ENCODE peak calls at places on chromosomes 6 and 20, in five cellular contexts. V is mammary epithelial cell, Q is MM.1S, Y is hepatocyte, B is SK-N-SH. F is an unnamed sample.

GRCh38 chr6:41846666-41847237 is 48.4 kb downstream of the USP49 start:
- DNase-seq in B (peak; percentile 70), V (peak; percentile 98), Q (peak; percentile 46), Y (peak; percentile 85), F (peak; percentile 85)

GRCh38 chr20:19552144-19552895 is 205.7 kb upstream of the RIN2 start:
- DNase-seq in V (peak; percentile 21), B (no peak), Y (peak; percentile 75), Q (no peak), F (peak; percentile 23)

GRCh38 chr6:21461844-21462518 is 131.6 kb upstream of the SOX4 start:
- DNase-seq in Q (no peak), Y (no peak), B (no peak), V (no peak), F (no peak)

GRCh38 chr6:115004204-115004603 is 661.4 kb upstream of the HS3ST5 start:
- DNase-seq in V (no peak), B (no peak), Y (no peak), Q (no peak), F (no peak)

GRCh38 chr6:132491303-132491702 is 21.6 kb downstream of the STX7 start:
- DNase-seq in Y (no peak), V (no peak), B (no peak), Q (no peak), F (no peak)

GRCh38 chr20:37081717-37082289 is 14.0 kb downstream of the RBL1 start:
- DNase-seq in V (no peak), B (peak; percentile 23), Q (no peak), Y (no peak), F (no peak)

GRCh38 chr6:44662461-44663121 is 275.1 kb downstream of the CDC5L start:
- DNase-seq in B (no peak), Q (no peak), V (no peak), Y (no peak), F (no peak)

GRCh38 chr6:149699150-149699549 is 18.8 kb downstream of the LATS1 start:
- DNase-seq in Q (no peak), Y (no peak), B (no peak), V (no peak), F (no peak)

GRCh38 chr6:121876721-121877120 is 441.3 kb downstream of the GJA1 start:
- DNase-seq in Q (no peak), Y (no peak), V (no peak), B (no peak), F (no peak)

GRCh38 chr6:126374372-126374771 is 34.5 kb downstream of the CENPW start:
- DNase-seq in Y (no peak), B (no peak), Q (no peak), V (peak; percentile 67), F (no peak)
- H2AFZ ChIP-seq in Y (no peak overlapping the region), B (no peak overlapping the region), Q (no peak overlapping the region), V (no peak overlapping the region), F (no peak overlapping the region)

GRCh38 chr20:48722737-48723191 is 105.0 kb downstream of the PREX1 start:
- DNase-seq in V (no peak), Q (no peak), Y (peak; percentile 32), B (no peak), F (peak; percentile 91)
- H3K27ac ChIP-seq in V (no peak overlapping the region), Q (no peak overlapping the region), Y (peak overlapping the region; percentile 82), B (no peak overlapping the region), F (peak overlapping the region; percentile 86)

DNA sequence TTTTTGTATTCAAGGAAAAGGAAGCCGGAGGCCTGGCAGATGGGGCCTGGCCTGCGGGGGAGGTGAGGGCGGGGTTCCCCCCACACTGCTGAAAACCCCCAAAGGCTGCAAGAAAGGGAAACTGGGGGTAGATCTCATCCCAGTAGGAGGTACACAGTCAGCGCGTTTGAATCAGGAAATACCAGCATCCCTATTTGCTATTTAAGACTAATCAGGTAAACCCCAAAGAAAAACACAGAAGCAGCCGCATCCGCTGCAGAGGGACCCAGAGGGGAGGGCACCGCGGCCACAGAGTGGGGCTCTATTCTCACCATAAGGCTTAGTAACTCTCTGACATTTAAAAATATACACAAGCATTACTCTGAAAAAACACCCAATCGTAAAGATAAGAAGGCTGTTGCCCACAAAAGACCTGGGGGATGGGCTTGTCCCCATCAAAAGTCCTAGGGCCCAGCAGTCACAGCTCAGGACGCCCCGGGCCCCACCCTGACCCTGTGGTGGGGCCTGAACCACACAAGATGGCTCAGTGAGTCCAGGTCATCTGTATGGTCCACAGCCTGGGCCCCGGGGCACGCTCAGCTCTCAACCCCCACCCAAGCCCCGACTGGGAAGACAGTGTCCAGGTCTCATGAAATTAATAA is 31.2 kb downstream of the KCNQ2 start:
- DNase-seq in B (no peak), V (no peak), Y (no peak), Q (no peak), F (no peak)
- H3K4me2 ChIP-seq in B (no peak overlapping the region), V (no peak overlapping the region), Y (no peak overlapping the region), Q (no peak overlapping the region), F (no peak overlapping the region)

GRCh38 chr6:87918461-87918941 is 129.1 kb upstream of the SPACA1 start:
- DNase-seq in V (no peak), B (no peak), Y (no peak), Q (peak; percentile 73), F (no peak)
- H2AFZ ChIP-seq in V (no peak overlapping the region), B (no peak overlapping the region), Y (no peak overlapping the region), Q (peak overlapping the region; percentile 47), F (no peak overlapping the region)